ENCODE peak calls at places on chromosomes 1 and 21, in four cellular contexts. A, K, F and Q are unnamed samples.

GRCh38 chr1:34806396-34806795 is 13.6 kb downstream of the GJA4 start:
- DNase-seq in F (no peak), A (no peak), K (no peak), Q (no peak)

GRCh38 chr1:224769987-224770693 is 154.0 kb downstream of the CNIH3 start:
- DNase-seq in A (peak; percentile 59), K (no peak), F (peak; percentile 59), Q (peak; percentile 6)

GRCh38 chr1:192793983-192794767 is 14.7 kb upstream of the RGS2 start:
- DNase-seq in F (no peak), A (no peak), K (no peak), Q (no peak)

GRCh38 chr1:178625695-178626094 is 99.3 kb upstream of the RALGPS2 start:
- DNase-seq in A (peak; percentile 67), F (no peak), K (no peak), Q (no peak)

GRCh38 chr1:93708734-93709481 is 27.3 kb upstream of the BCAR3 start:
- DNase-seq in A (no peak), K (no peak), F (no peak), Q (no peak)

GRCh38 chr1:15325375-15326085 is 78.5 kb downstream of the FHAD1 start:
- DNase-seq in K (no peak), A (no peak), F (no peak), Q (no peak)

GRCh38 chr1:192763243-192763642 is 45.6 kb upstream of the RGS2 start:
- DNase-seq in F (no peak), A (no peak), K (no peak), Q (no peak)

GRCh38 chr1:216034506-216034905 is 388.7 kb downstream of the USH2A start:
- DNase-seq in F (no peak), A (peak; percentile 76), K (no peak), Q (peak; percentile 26)

GRCh38 chr1:151537112-151537511 is 3.0 kb upstream of the TUFT1 start:
- DNase-seq in F (peak; percentile 95), A (no peak), K (no peak), Q (peak; percentile 41)

GRCh38 chr1:8073116-8073855 is 47.2 kb upstream of the ERRFI1 start:
- DNase-seq in K (no peak), A (no peak), F (no peak), Q (peak; percentile 44)

GRCh38 chr1:44628962-44629756 is 45.1 kb downstream of the TMEM53 start:
- DNase-seq in K (no peak), F (peak; percentile 77), A (no peak), Q (no peak)

GRCh38 chr1:2404142-2404889 is 8.0 kb downstream of the PEX10 start:
- DNase-seq in K (no peak), F (no peak), A (no peak), Q (no peak)

GRCh38 chr1:34052565-34052964 is 112.5 kb downstream of the CSMD2 start:
- DNase-seq in K (no peak), F (no peak), A (no peak), Q (no peak)

GRCh38 chr1:31426249-31426922 is 13.4 kb downstream of the SERINC2 start:
- DNase-seq in F (no peak), A (no peak), K (no peak), Q (no peak)

GRCh38 chr1:167328762-167329483 is 108.2 kb downstream of the POU2F1 start:
- DNase-seq in K (no peak), F (no peak), A (no peak), Q (no peak)

GRCh38 chr21:42580076-42580792 is 66.6 kb downstream of the SLC37A1 start:
- DNase-seq in K (no peak), F (no peak), A (no peak), Q (no peak)